ENCODE peak calls at places on chromosomes 3 and 15, in nine cellular contexts. F is mucosa of descending colon, H is fibroblast of lung, W is colonic mucosa, N is H1, Y is HCT116, M is upper lobe of left lung, L is Panc1, P is psoas muscle. S is an unnamed sample. For H3K9me3, the result is how much of the 10 kb centered on the place peaks cover.

GRCh38 chr3:58520403-58520784 is 16.6 kb downstream of the ACOX2 start:
- DNase-seq in F (no peak), H (no peak), W (no peak), N (no peak), Y (no peak), M (no peak), L (no peak), P (no peak), S (no peak)

GRCh38 chr3:82198009-82198408 is 436.6 kb upstream of the GBE1 start:
- DNase-seq in F (no peak), H (no peak), W (no peak), N (no peak), Y (no peak), M (no peak), L (no peak), P (no peak), S (no peak)

GRCh38 chr15:64905119-64905831 is 6.4 kb upstream of the ANKDD1A start:
- DNase-seq in F (peak), H (peak), W (peak), N (peak), Y (no peak), M (peak), L (no peak), P (peak), S (no peak)

GRCh38 chr3:32374788-32375595 is 16.7 kb upstream of the CMTM7 start:
- DNase-seq in F (no peak), H (peak), W (peak), N (peak), Y (peak), M (peak), L (peak), P (no peak), S (no peak)

GRCh38 chr3:27905625-27906024 is 183.5 kb upstream of the EOMES start:
- DNase-seq in F (no peak), H (no peak), W (no peak), N (no peak), Y (no peak), M (no peak), L (no peak), P (no peak), S (no peak)

GRCh38 chr3:119156868-119157267 is 10.9 kb downstream of the TEX55 start:
- DNase-seq in F (no peak), H (no peak), W (no peak), N (no peak), Y (no peak), M (no peak), L (no peak), P (no peak), S (no peak)

GRCh38 chr3:69659180-69659915 is 79.9 kb upstream of the MITF start:
- DNase-seq in F (no peak), H (no peak), W (no peak), N (no peak), Y (no peak), M (no peak), L (no peak), P (no peak), S (no peak)

GRCh38 chr3:178562143-178562868 is 26.1 kb downstream of the KCNMB2 start:
- DNase-seq in F (no peak), H (peak), W (no peak), N (no peak), Y (no peak), M (no peak), L (no peak), P (no peak), S (no peak)

GRCh38 chr3:156788846-156789245 is 37.3 kb upstream of the LEKR1 start:
- DNase-seq in F (no peak), H (no peak), W (no peak), N (no peak), Y (no peak), M (no peak), L (no peak), P (no peak), S (no peak)

GRCh38 chr3:37453393-37454391 is 279.3 kb upstream of the LRRFIP2 start:
- DNase-seq in F (peak), H (peak), W (peak), N (peak), Y (no peak), M (peak), L (no peak), P (peak), S (no peak)

GRCh38 chr15:50049871-50050270 is 69.2 kb downstream of the ATP8B4 start:
- DNase-seq in F (no peak), H (peak), W (no peak), N (no peak), Y (no peak), M (no peak), L (no peak), P (no peak), S (no peak)

GRCh38 chr3:146165370-146165769 is 4.4 kb upstream of the PLOD2 start:
- DNase-seq in F (no peak), H (peak), W (no peak), N (no peak), Y (no peak), M (no peak), L (no peak), P (no peak), S (no peak)

GRCh38 chr15:36448418-36448817 is 131.0 kb upstream of the CDIN1 start:
- DNase-seq in F (no peak), H (no peak), W (no peak), N (no peak), Y (no peak), M (no peak), L (no peak), P (no peak), S (no peak)

GRCh38 chr3:170178631-170179030 is 2.9 kb downstream of the PHC3 start:
- DNase-seq in F (no peak), H (no peak), W (no peak), N (no peak), Y (no peak), M (peak), L (no peak), P (no peak), S (no peak)

GRCh38 chr15:29854413-29854812 is 32.1 kb upstream of the TJP1 start:
- DNase-seq in F (no peak), H (no peak), W (no peak), N (no peak), Y (no peak), M (no peak), L (no peak), P (no peak), S (no peak)

GRCh38 chr3:101036213-101036618 is 43.0 kb upstream of the ABI3BP start:
- DNase-seq in F (no peak), H (peak), W (no peak), N (no peak), Y (peak), M (peak), L (no peak), P (no peak), S (no peak)

GRCh38 chr3:97970131-97970530 is 2.1 kb downstream of the RIOX2 start:
- DNase-seq in F (no peak), H (peak), W (no peak), N (no peak), Y (no peak), M (no peak), L (no peak), P (no peak), S (no peak)

GRCh38 chr3:105397974-105398373 is 31.3 kb downstream of the ALCAM start:
- DNase-seq in F (no peak), H (no peak), W (no peak), N (no peak), Y (no peak), M (no peak), L (no peak), P (no peak), S (no peak)

GRCh38 chr3:123157598-123158287 is 44.0 kb upstream of the SEC22A start:
- DNase-seq in F (no peak), H (no peak), W (peak), N (peak), Y (no peak), M (no peak), L (no peak), P (no peak), S (no peak)

GRCh38 chr15:80695911-80696651 is 971 bp downstream of the ABHD17C start:
- DNase-seq in F (peak), H (peak), W (peak), N (peak), Y (no peak), M (peak), L (no peak), P (no peak), S (no peak)

DNA sequence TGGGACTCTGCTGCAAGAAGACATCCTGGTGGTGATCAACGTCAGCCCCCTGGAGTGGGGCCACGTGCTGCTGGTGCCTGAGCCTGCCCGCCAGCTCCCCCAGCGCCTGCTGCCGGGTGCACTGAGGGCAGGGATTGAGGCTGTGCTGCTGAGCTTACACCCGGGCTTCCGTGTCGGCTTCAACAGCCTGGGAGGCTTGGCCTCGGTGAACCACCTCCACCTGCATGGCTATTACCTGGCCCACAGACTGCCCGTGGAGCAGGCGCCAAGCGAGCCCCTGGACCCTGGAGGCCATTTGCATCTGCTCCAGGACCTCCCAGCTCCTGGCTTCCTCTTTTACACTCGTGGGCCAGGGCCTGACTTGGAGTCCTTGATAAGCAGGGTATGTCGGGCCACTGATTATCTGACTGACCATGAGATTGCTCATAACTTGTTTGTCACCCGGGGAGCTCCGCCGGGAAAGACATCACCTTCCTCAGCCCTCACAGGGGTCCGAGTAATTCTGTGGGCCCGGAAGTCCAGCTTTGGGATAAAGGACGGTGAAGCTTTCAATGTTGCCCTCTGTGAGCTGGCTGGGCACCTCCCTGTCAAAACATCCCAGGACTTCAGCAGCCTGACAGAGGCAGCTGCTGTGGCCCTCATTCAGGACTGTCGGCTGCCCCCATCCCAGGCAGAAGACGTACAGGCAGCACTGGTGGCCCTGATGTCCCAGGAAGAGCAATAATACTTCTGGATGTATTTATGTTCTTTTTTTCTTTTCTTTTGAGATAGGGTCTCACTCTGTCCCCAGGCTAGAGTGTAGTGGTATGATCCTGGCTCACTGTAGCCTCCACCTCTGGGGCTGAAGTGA is 7.6 kb downstream of the GDPGP1 start:
- DNase-seq in F (no peak), H (no peak), W (no peak), N (no peak), Y (no peak), M (no peak), L (no peak), P (no peak), S (no peak)
- TF ChIP-seq CTCF in F (no peak), H (no peak), W (no peak), N (no peak), Y (no peak), M (no peak), L (no peak), P (no peak), S (no peak)

DNA sequence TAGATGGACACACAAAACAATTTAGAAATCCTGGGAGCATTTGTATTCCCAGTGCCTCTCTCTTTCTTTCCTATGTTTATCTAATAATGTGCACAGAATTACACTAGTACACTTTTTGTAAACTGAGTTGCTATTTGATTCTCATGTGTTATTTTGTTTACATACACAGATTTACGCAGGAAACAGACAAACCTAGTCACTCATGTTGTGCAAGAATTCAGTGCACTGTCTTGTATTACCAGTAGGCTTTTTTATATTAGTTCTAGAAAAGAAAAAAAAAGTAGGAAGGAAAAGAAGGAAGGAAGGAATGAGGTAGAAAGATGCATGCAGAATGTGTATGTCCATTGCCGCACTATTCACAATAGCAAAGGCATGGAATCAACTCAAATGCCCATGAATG is 257.4 kb downstream of the AGBL1 start:
- DNase-seq in F (no peak), H (no peak), W (no peak), N (no peak), Y (no peak), M (no peak), L (no peak), P (no peak), S (no peak)
- H3K9me3 ChIP-seq in F (under half), H (under half), W (under half), N (under half), Y (under half), M (under half), L (under half), P (under half), S (under half)

DNA sequence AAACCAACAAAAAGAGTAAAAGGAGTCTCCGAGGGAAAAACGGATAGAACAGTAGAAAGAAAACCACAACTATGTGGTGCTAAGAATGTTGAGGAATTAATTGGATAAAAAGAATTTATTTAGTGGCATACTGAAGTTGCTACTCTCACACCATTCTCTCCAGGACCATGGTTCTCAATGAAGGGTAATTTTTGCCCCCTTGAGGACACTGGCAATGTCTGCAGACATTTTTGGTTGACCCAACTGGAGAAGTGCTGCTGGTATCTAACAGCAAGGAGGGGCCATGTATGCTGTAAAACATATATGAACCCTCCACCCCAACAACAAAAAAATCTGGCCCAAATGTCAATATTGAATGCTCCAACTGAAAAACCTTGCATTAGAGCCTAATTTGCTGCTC is 85.9 kb upstream of the CSPG5 start:
- DNase-seq in F (no peak), H (no peak), W (no peak), N (no peak), Y (peak), M (no peak), L (no peak), P (no peak), S (no peak)
- TF ChIP-seq CTCF in F (no peak), H (peak), W (no peak), N (no peak), Y (no peak), M (peak), L (no peak), P (peak), S (no peak)

GRCh38 chr3:13902648-13903238 is 22.9 kb upstream of the WNT7A start:
- DNase-seq in F (no peak), H (no peak), W (no peak), N (no peak), Y (no peak), M (no peak), L (no peak), P (no peak), S (no peak)

GRCh38 chr3:13896473-13897154 is 16.7 kb upstream of the WNT7A start:
- DNase-seq in F (no peak), H (peak), W (peak), N (peak), Y (peak), M (peak), L (no peak), P (no peak), S (no peak)

GRCh38 chr3:13901935-13902584 is 22.2 kb upstream of the WNT7A start:
- DNase-seq in F (no peak), H (no peak), W (no peak), N (no peak), Y (no peak), M (no peak), L (no peak), P (no peak), S (no peak)
- H3K9me3 ChIP-seq in F (half or more), H (under half), W (under half), N (half or more), Y (under half), M (half or more), L (under half), P (under half), S (half or more)

GRCh38 chr3:42079701-42080323 is 11.3 kb upstream of the TRAK1 start:
- DNase-seq in F (no peak), H (no peak), W (peak), N (no peak), Y (no peak), M (peak), L (no peak), P (no peak), S (no peak)

GRCh38 chr3:42080452-42080872 is 10.7 kb upstream of the TRAK1 start:
- DNase-seq in F (no peak), H (peak), W (peak), N (no peak), Y (peak), M (peak), L (no peak), P (no peak), S (no peak)

GRCh38 chr3:42084593-42084992 is 6.6 kb upstream of the TRAK1 start:
- DNase-seq in F (no peak), H (no peak), W (no peak), N (no peak), Y (no peak), M (no peak), L (no peak), P (no peak), S (no peak)

GRCh38 chr3:42078686-42079085 is 12.5 kb upstream of the TRAK1 start:
- DNase-seq in F (no peak), H (no peak), W (no peak), N (no peak), Y (no peak), M (no peak), L (no peak), P (no peak), S (no peak)

GRCh38 chr3:42081814-42082473 is 9.2 kb upstream of the TRAK1 start:
- DNase-seq in F (no peak), H (no peak), W (no peak), N (no peak), Y (no peak), M (no peak), L (no peak), P (no peak), S (no peak)
- TF ChIP-seq CTCF in F (no peak), H (no peak), W (no peak), N (no peak), Y (no peak), M (no peak), L (no peak), P (no peak), S (no peak)

DNA sequence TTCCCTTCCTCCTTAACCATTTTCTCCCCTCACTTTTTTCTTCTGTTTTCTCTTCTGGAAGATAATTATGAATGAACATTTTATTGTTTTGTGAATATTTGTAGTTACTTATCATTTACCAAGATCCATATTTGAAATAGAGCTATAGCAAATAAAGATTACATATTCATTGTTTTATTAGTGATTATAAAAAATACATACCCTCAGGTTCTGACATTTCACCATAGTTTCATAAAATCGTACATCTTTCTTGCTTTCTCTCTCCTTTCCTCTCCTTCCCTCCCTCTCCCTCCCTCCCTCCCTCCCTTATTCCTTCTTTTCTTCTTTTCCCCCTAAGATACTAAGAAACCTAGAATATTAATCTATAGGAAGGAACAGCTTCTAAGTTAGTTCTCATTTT is 410.9 kb upstream of the GOLIM4 start:
- DNase-seq in F (no peak), H (no peak), W (no peak), N (no peak), Y (no peak), M (no peak), L (no peak), P (no peak), S (no peak)
- H3K9me3 ChIP-seq in F (under half), H (under half), W (under half), N (under half), Y (under half), M (under half), L (under half), P (under half), S (under half)

GRCh38 chr3:11650391-11650790 is 6.7 kb upstream of the VGLL4 start:
- DNase-seq in F (no peak), H (no peak), W (no peak), N (no peak), Y (no peak), M (no peak), L (no peak), P (no peak), S (no peak)

GRCh38 chr3:11651477-11651876 is 7.8 kb upstream of the VGLL4 start:
- DNase-seq in F (no peak), H (no peak), W (no peak), N (no peak), Y (no peak), M (no peak), L (no peak), P (no peak), S (no peak)

GRCh38 chr3:11654166-11654565 is 10.5 kb upstream of the VGLL4 start:
- DNase-seq in F (no peak), H (no peak), W (no peak), N (no peak), Y (no peak), M (no peak), L (no peak), P (no peak), S (no peak)

GRCh38 chr3:11653298-11654055 is 9.8 kb upstream of the VGLL4 start:
- DNase-seq in F (no peak), H (no peak), W (no peak), N (peak), Y (no peak), M (no peak), L (no peak), P (no peak), S (no peak)

GRCh38 chr3:11651900-11652299 is 8.2 kb upstream of the VGLL4 start:
- DNase-seq in F (no peak), H (peak), W (no peak), N (no peak), Y (peak), M (no peak), L (no peak), P (no peak), S (no peak)
- TF ChIP-seq CTCF in F (no peak), H (peak), W (peak), N (no peak), Y (peak), M (peak), L (peak), P (peak), S (peak)

GRCh38 chr15:27889258-27889657 is 209.9 kb downstream of the OCA2 start:
- DNase-seq in F (no peak), H (no peak), W (no peak), N (no peak), Y (no peak), M (no peak), L (no peak), P (no peak), S (no peak)
- H3K9me3 ChIP-seq in F (half or more), H (under half), W (under half), N (under half), Y (under half), M (under half), L (under half), P (under half), S (under half)

DNA sequence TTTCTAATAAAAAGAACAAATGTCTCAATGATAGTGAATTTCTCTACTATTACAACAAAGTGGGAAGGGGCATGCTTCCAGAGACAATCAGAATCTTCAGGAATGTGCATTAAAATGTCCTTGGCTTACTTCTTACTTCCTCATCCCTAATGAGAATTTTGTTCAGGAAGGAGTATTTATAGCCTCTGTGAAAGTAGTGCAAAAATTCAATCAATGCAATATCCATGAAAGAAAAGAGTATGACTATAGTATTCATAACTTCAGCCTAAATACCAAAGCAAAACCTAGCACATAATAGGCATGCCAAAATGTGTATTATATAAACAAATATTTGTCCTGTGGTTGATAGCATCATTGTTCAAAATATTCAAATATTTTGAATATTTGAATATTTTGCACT is 273.1 kb downstream of the ZNF385D start:
- DNase-seq in F (no peak), H (peak), W (no peak), N (no peak), Y (no peak), M (no peak), L (no peak), P (no peak), S (no peak)
- TF ChIP-seq CTCF in F (no peak), H (no peak), W (no peak), N (no peak), Y (no peak), M (no peak), L (no peak), P (no peak), S (no peak)

S was measured in thoracic aorta.